ENCODE peak calls at places on chromosomes 6 and 20, in seven cellular contexts. One of them, this sample, is unnamed.

GRCh38 chr20:44141873-44142272 is 45.1 kb downstream of the JPH2 start:
- DNase-seq in left cardiac atrium: no peak
- DNase-seq in NCI-H1694: no peak
- DNase-seq in H9: no peak
- DNase-seq in esophagus muscularis mucosa: no peak
- DNase-seq in osteocyte: no peak
- DNase-seq in GM04503: no peak
- DNase-seq in this sample: no peak

GRCh38 chr6:163753430-163753829 is 338.9 kb downstream of the QKI start:
- DNase-seq in NCI-H1694: no peak
- DNase-seq in H9: no peak
- DNase-seq in GM04503: no peak
- DNase-seq in esophagus muscularis mucosa: peak
- DNase-seq in osteocyte: no peak
- DNase-seq in left cardiac atrium: no peak
- DNase-seq in this sample: no peak

GRCh38 chr6:37501632-37502466 is 2.2 kb upstream of the CCDC167 start:
- DNase-seq in left cardiac atrium: no peak
- DNase-seq in NCI-H1694: no peak
- DNase-seq in GM04503: no peak
- DNase-seq in osteocyte: no peak
- DNase-seq in esophagus muscularis mucosa: no peak
- DNase-seq in H9: no peak
- DNase-seq in this sample: no peak

GRCh38 chr6:38142178-38142902 is 322.8 kb downstream of the ZFAND3 start:
- DNase-seq in H9: no peak
- DNase-seq in GM04503: no peak
- DNase-seq in osteocyte: peak
- DNase-seq in esophagus muscularis mucosa: no peak
- DNase-seq in NCI-H1694: no peak
- DNase-seq in left cardiac atrium: no peak
- DNase-seq in this sample: no peak

GRCh38 chr20:45456632-45457031 is 12.9 kb upstream of the WFDC2 start:
- DNase-seq in GM04503: no peak
- DNase-seq in left cardiac atrium: no peak
- DNase-seq in osteocyte: no peak
- DNase-seq in esophagus muscularis mucosa: no peak
- DNase-seq in H9: peak
- DNase-seq in NCI-H1694: peak
- DNase-seq in this sample: peak

GRCh38 chr6:33014841-33015634 is 5.6 kb upstream of the HLA-DOA start:
- DNase-seq in left cardiac atrium: no peak
- DNase-seq in osteocyte: no peak
- DNase-seq in esophagus muscularis mucosa: no peak
- DNase-seq in NCI-H1694: peak
- DNase-seq in GM04503: peak
- DNase-seq in H9: peak
- DNase-seq in this sample: peak

GRCh38 chr6:38459291-38459690 is 180.4 kb downstream of the BTBD9 start:
- DNase-seq in left cardiac atrium: no peak
- DNase-seq in osteocyte: no peak
- DNase-seq in NCI-H1694: no peak
- DNase-seq in esophagus muscularis mucosa: no peak
- DNase-seq in H9: no peak
- DNase-seq in GM04503: no peak
- DNase-seq in this sample: no peak

GRCh38 chr20:54995553-54995952 is 520.2 kb downstream of the DOK5 start:
- DNase-seq in GM04503: no peak
- DNase-seq in osteocyte: no peak
- DNase-seq in NCI-H1694: no peak
- DNase-seq in esophagus muscularis mucosa: no peak
- DNase-seq in H9: no peak
- DNase-seq in left cardiac atrium: no peak
- DNase-seq in this sample: no peak

GRCh38 chr20:31497838-31498540 is 16.3 kb upstream of the HM13 start:
- DNase-seq in esophagus muscularis mucosa: no peak
- DNase-seq in osteocyte: no peak
- DNase-seq in NCI-H1694: no peak
- DNase-seq in H9: no peak
- DNase-seq in left cardiac atrium: peak
- DNase-seq in GM04503: peak
- DNase-seq in this sample: no peak

GRCh38 chr6:149815788-149816187 is 48.4 kb downstream of the LRP11 start:
- DNase-seq in GM04503: no peak
- DNase-seq in esophagus muscularis mucosa: no peak
- DNase-seq in NCI-H1694: no peak
- DNase-seq in H9: no peak
- DNase-seq in left cardiac atrium: no peak
- DNase-seq in osteocyte: no peak
- DNase-seq in this sample: no peak

GRCh38 chr6:14134211-14134910 is 16.8 kb downstream of the CD83 start:
- DNase-seq in NCI-H1694: no peak
- DNase-seq in osteocyte: no peak
- DNase-seq in esophagus muscularis mucosa: no peak
- DNase-seq in GM04503: no peak
- DNase-seq in left cardiac atrium: no peak
- DNase-seq in H9: no peak
- DNase-seq in this sample: no peak

GRCh38 chr6:45420083-45420908 is 42.6 kb upstream of the SUPT3H start:
- DNase-seq in osteocyte: no peak
- DNase-seq in H9: no peak
- DNase-seq in NCI-H1694: peak
- DNase-seq in left cardiac atrium: peak
- DNase-seq in GM04503: no peak
- DNase-seq in esophagus muscularis mucosa: no peak
- DNase-seq in this sample: peak

GRCh38 chr6:139448094-139448649 is 73.7 kb upstream of the CITED2 start:
- DNase-seq in NCI-H1694: no peak
- DNase-seq in H9: no peak
- DNase-seq in GM04503: no peak
- DNase-seq in esophagus muscularis mucosa: no peak
- DNase-seq in left cardiac atrium: no peak
- DNase-seq in osteocyte: no peak
- DNase-seq in this sample: no peak

GRCh38 chr20:52313335-52313963 is 121.9 kb upstream of the ZFP64 start:
- DNase-seq in osteocyte: no peak
- DNase-seq in esophagus muscularis mucosa: no peak
- DNase-seq in NCI-H1694: peak
- DNase-seq in left cardiac atrium: no peak
- DNase-seq in H9: peak
- DNase-seq in GM04503: peak
- DNase-seq in this sample: peak

GRCh38 chr6:155444120-155444917 is 11.3 kb downstream of the NOX3 start:
- DNase-seq in H9: no peak
- DNase-seq in osteocyte: no peak
- DNase-seq in left cardiac atrium: no peak
- DNase-seq in esophagus muscularis mucosa: no peak
- DNase-seq in GM04503: no peak
- DNase-seq in NCI-H1694: no peak
- DNase-seq in this sample: no peak

GRCh38 chr6:18343741-18344140 is 43.4 kb upstream of the RNF144B start:
- DNase-seq in GM04503: no peak
- DNase-seq in esophagus muscularis mucosa: no peak
- DNase-seq in left cardiac atrium: no peak
- DNase-seq in NCI-H1694: no peak
- DNase-seq in H9: no peak
- DNase-seq in osteocyte: no peak
- DNase-seq in this sample: no peak

GRCh38 chr6:30100585-30101422 is 12.1 kb downstream of the TRIM31 start:
- DNase-seq in GM04503: no peak
- DNase-seq in NCI-H1694: no peak
- DNase-seq in left cardiac atrium: peak
- DNase-seq in osteocyte: no peak
- DNase-seq in esophagus muscularis mucosa: no peak
- DNase-seq in H9: peak
- DNase-seq in this sample: peak

GRCh38 chr20:35269055-35269781 is 8.7 kb downstream of the MMP24OS start:
- DNase-seq in H9: peak
- DNase-seq in esophagus muscularis mucosa: no peak
- DNase-seq in NCI-H1694: no peak
- DNase-seq in left cardiac atrium: peak
- DNase-seq in osteocyte: no peak
- DNase-seq in GM04503: no peak
- DNase-seq in this sample: peak

GRCh38 chr6:137832110-137832509 is 34.9 kb upstream of the TNFAIP3 start:
- DNase-seq in osteocyte: no peak
- DNase-seq in H9: no peak
- DNase-seq in NCI-H1694: no peak
- DNase-seq in esophagus muscularis mucosa: no peak
- DNase-seq in GM04503: peak
- DNase-seq in left cardiac atrium: no peak
- DNase-seq in this sample: no peak

GRCh38 chr6:51529240-51529639 is 558.2 kb downstream of the PKHD1 start:
- DNase-seq in H9: no peak
- DNase-seq in osteocyte: no peak
- DNase-seq in GM04503: no peak
- DNase-seq in NCI-H1694: no peak
- DNase-seq in left cardiac atrium: no peak
- DNase-seq in esophagus muscularis mucosa: no peak
- DNase-seq in this sample: no peak

GRCh38 chr20:37395411-37395800 is 49.5 kb downstream of the SRC start:
- DNase-seq in left cardiac atrium: no peak
- DNase-seq in GM04503: no peak
- DNase-seq in osteocyte: no peak
- DNase-seq in esophagus muscularis mucosa: no peak
- DNase-seq in NCI-H1694: no peak
- DNase-seq in H9: no peak
- DNase-seq in this sample: no peak

GRCh38 chr6:111957623-111958315 is 84.5 kb upstream of the FYN start:
- DNase-seq in esophagus muscularis mucosa: peak
- DNase-seq in GM04503: no peak
- DNase-seq in NCI-H1694: no peak
- DNase-seq in left cardiac atrium: no peak
- DNase-seq in H9: peak
- DNase-seq in osteocyte: no peak
- DNase-seq in this sample: peak

GRCh38 chr6:118645395-118645794 is 6.0 kb downstream of the CEP85L start:
- DNase-seq in GM04503: no peak
- DNase-seq in H9: no peak
- DNase-seq in left cardiac atrium: no peak
- DNase-seq in NCI-H1694: no peak
- DNase-seq in osteocyte: no peak
- DNase-seq in esophagus muscularis mucosa: no peak
- DNase-seq in this sample: no peak

GRCh38 chr6:8707956-8708772 is 272.8 kb upstream of the SLC35B3 start:
- DNase-seq in GM04503: peak
- DNase-seq in NCI-H1694: no peak
- DNase-seq in H9: no peak
- DNase-seq in left cardiac atrium: no peak
- DNase-seq in osteocyte: no peak
- DNase-seq in esophagus muscularis mucosa: no peak
- DNase-seq in this sample: no peak

GRCh38 chr6:13760307-13760706 is 48.7 kb upstream of the RANBP9 start:
- DNase-seq in esophagus muscularis mucosa: no peak
- DNase-seq in left cardiac atrium: no peak
- DNase-seq in osteocyte: no peak
- DNase-seq in H9: no peak
- DNase-seq in NCI-H1694: no peak
- DNase-seq in GM04503: no peak
- DNase-seq in this sample: no peak

GRCh38 chr20:61797200-61797599 is 268.5 kb downstream of the TAF4 start:
- DNase-seq in H9: no peak
- DNase-seq in GM04503: no peak
- DNase-seq in osteocyte: no peak
- DNase-seq in esophagus muscularis mucosa: no peak
- DNase-seq in NCI-H1694: no peak
- DNase-seq in left cardiac atrium: no peak
- DNase-seq in this sample: no peak

GRCh38 chr6:111874030-111874425 is 776 bp upstream of the FYN start:
- DNase-seq in NCI-H1694: no peak
- DNase-seq in esophagus muscularis mucosa: no peak
- DNase-seq in GM04503: no peak
- DNase-seq in H9: no peak
- DNase-seq in left cardiac atrium: no peak
- DNase-seq in osteocyte: no peak
- DNase-seq in this sample: peak

GRCh38 chr6:169286961-169287360 is 33.3 kb upstream of the THBS2 start:
- DNase-seq in left cardiac atrium: no peak
- DNase-seq in H9: no peak
- DNase-seq in osteocyte: no peak
- DNase-seq in NCI-H1694: no peak
- DNase-seq in GM04503: no peak
- DNase-seq in esophagus muscularis mucosa: peak
- DNase-seq in this sample: no peak

GRCh38 chr6:41002168-41002567 is 36.9 kb downstream of the UNC5CL start:
- DNase-seq in H9: no peak
- DNase-seq in NCI-H1694: no peak
- DNase-seq in esophagus muscularis mucosa: no peak
- DNase-seq in left cardiac atrium: no peak
- DNase-seq in osteocyte: peak
- DNase-seq in GM04503: no peak
- DNase-seq in this sample: no peak

GRCh38 chr6:31497595-31498476 is at the start of gene MICB:
- DNase-seq in osteocyte: no peak
- DNase-seq in esophagus muscularis mucosa: peak
- DNase-seq in NCI-H1694: no peak
- DNase-seq in left cardiac atrium: peak
- DNase-seq in H9: peak
- DNase-seq in GM04503: no peak
- DNase-seq in this sample: peak

GRCh38 chr6:119096683-119097310 is 18.3 kb upstream of the FAM184A start:
- DNase-seq in esophagus muscularis mucosa: no peak
- DNase-seq in osteocyte: no peak
- DNase-seq in left cardiac atrium: peak
- DNase-seq in H9: no peak
- DNase-seq in NCI-H1694: no peak
- DNase-seq in GM04503: no peak
- DNase-seq in this sample: no peak

GRCh38 chr20:35529552-35529951 is at the start of gene C20orf173:
- DNase-seq in H9: no peak
- DNase-seq in esophagus muscularis mucosa: no peak
- DNase-seq in NCI-H1694: no peak
- DNase-seq in GM04503: no peak
- DNase-seq in left cardiac atrium: no peak
- DNase-seq in osteocyte: no peak
- DNase-seq in this sample: no peak

GRCh38 chr6:87932361-87932760 is 115.3 kb upstream of the SPACA1 start:
- DNase-seq in H9: peak
- DNase-seq in left cardiac atrium: no peak
- DNase-seq in esophagus muscularis mucosa: no peak
- DNase-seq in NCI-H1694: no peak
- DNase-seq in GM04503: no peak
- DNase-seq in osteocyte: no peak
- DNase-seq in this sample: no peak

GRCh38 chr6:161736341-161736740 is 462.5 kb upstream of the AGPAT4 start:
- DNase-seq in esophagus muscularis mucosa: no peak
- DNase-seq in osteocyte: no peak
- DNase-seq in left cardiac atrium: no peak
- DNase-seq in GM04503: no peak
- DNase-seq in NCI-H1694: no peak
- DNase-seq in H9: no peak
- DNase-seq in this sample: no peak

GRCh38 chr20:63699466-63700198 is 3.2 kb downstream of the TNFRSF6B start:
- DNase-seq in NCI-H1694: no peak
- DNase-seq in GM04503: no peak
- DNase-seq in H9: peak
- DNase-seq in esophagus muscularis mucosa: no peak
- DNase-seq in left cardiac atrium: peak
- DNase-seq in osteocyte: no peak
- DNase-seq in this sample: peak

GRCh38 chr20:56322661-56323060 is 36.1 kb upstream of the FAM210B start:
- DNase-seq in esophagus muscularis mucosa: no peak
- DNase-seq in left cardiac atrium: no peak
- DNase-seq in GM04503: peak
- DNase-seq in osteocyte: no peak
- DNase-seq in NCI-H1694: no peak
- DNase-seq in H9: no peak
- DNase-seq in this sample: no peak

GRCh38 chr6:99736302-99736701 is 129.7 kb downstream of the PRDM13 start:
- DNase-seq in GM04503: no peak
- DNase-seq in left cardiac atrium: no peak
- DNase-seq in esophagus muscularis mucosa: no peak
- DNase-seq in osteocyte: no peak
- DNase-seq in NCI-H1694: no peak
- DNase-seq in H9: no peak
- DNase-seq in this sample: no peak

GRCh38 chr6:3231213-3232016 is 4.0 kb upstream of the TUBB2B start:
- DNase-seq in GM04503: peak
- DNase-seq in H9: peak
- DNase-seq in left cardiac atrium: peak
- DNase-seq in NCI-H1694: peak
- DNase-seq in esophagus muscularis mucosa: no peak
- DNase-seq in osteocyte: no peak
- DNase-seq in this sample: peak

This sample was measured in nephron progenitor cell.